ENCODE peak calls at places on chromosome 1, in six cellular contexts. U, P, H, K, C and T are unnamed samples.

GRCh38 chr1:77511440-77511840 is 171.0 kb downstream of the ZZZ3 start:
- DNase-seq in H (peak), U (no peak), K (no peak), C (no peak), P (no peak), T (no peak)

GRCh38 chr1:155979525-155980343 is 1.4 kb upstream of the ARHGEF2 start:
- DNase-seq in H (no peak), U (no peak), P (no peak), C (no peak), K (no peak), T (no peak)

GRCh38 chr1:178024504-178024903 is 54.6 kb upstream of the SEC16B start:
- DNase-seq in K (no peak), P (no peak), C (no peak), H (no peak), U (no peak), T (no peak)

GRCh38 chr1:155454096-155454495 is 108.5 kb downstream of the ASH1L start:
- DNase-seq in H (peak), P (no peak), U (no peak), C (no peak), K (no peak), T (no peak)

GRCh38 chr1:86155061-86155806 is 1.3 kb downstream of the COL24A1 start:
- DNase-seq in K (peak), C (no peak), P (no peak), U (no peak), H (no peak), T (no peak)

GRCh38 chr1:112298558-112298957 is 97.5 kb upstream of the CTTNBP2NL start:
- DNase-seq in C (peak), K (no peak), U (no peak), P (no peak), H (peak), T (peak)

GRCh38 chr1:234823191-234824176 is 213.5 kb upstream of the IRF2BP2 start:
- DNase-seq in P (no peak), U (no peak), C (no peak), H (no peak), K (no peak), T (peak)

GRCh38 chr1:224543453-224543852 is 72.7 kb upstream of the CNIH3 start:
- DNase-seq in P (no peak), K (no peak), H (no peak), C (no peak), U (no peak), T (no peak)

GRCh38 chr1:22760453-22760852 is 49.8 kb downstream of the EPHB2 start:
- DNase-seq in P (no peak), U (no peak), C (no peak), H (peak), K (no peak), T (no peak)

GRCh38 chr1:61851849-61852692 is 109.8 kb downstream of the PATJ start:
- DNase-seq in K (no peak), U (no peak), C (peak), P (no peak), H (peak), T (peak)

GRCh38 chr1:212979340-212980122 is 29.2 kb downstream of the VASH2 start:
- DNase-seq in U (no peak), P (no peak), C (no peak), H (no peak), K (no peak), T (no peak)

GRCh38 chr1:59367269-59368006 is 70.5 kb downstream of the FGGY start:
- DNase-seq in K (no peak), P (no peak), H (peak), C (no peak), U (no peak), T (no peak)

GRCh38 chr1:1428174-1428573 is 7.1 kb upstream of the ANKRD65 start:
- DNase-seq in K (peak), U (no peak), P (no peak), H (no peak), C (no peak), T (no peak)

GRCh38 chr1:223208164-223209075 is 65.4 kb upstream of the TLR5 start:
- DNase-seq in P (no peak), K (no peak), C (no peak), U (no peak), H (no peak), T (no peak)

GRCh38 chr1:166975361-166976129 is at the start of gene ILDR2:
- DNase-seq in P (peak), K (no peak), U (peak), C (peak), H (peak), T (peak)

GRCh38 chr1:31380181-31380580 is 7.3 kb upstream of the FABP3 start:
- DNase-seq in H (no peak), U (no peak), C (peak), K (no peak), P (no peak), T (no peak)